ENCODE peak calls at places on chromosomes 4 and X, in eight cellular contexts. N is astrocyte of the hippocampus, O is left ventricle myocardium inferior, A is GM19239, K is NCI-H2081, I is naive B cell, V is HCEC 1CT, X is SHP77. G is an unnamed sample.

GRCh38 chrX:41275661-41276609 is 58.0 kb upstream of the DDX3X start:
- DNase-seq in N (peak; percentile 76), O (peak; percentile 58), A (peak; percentile 46), K (peak; percentile 62), I (peak; percentile 27), V (peak; percentile 52), X (peak; percentile 28), G (peak; percentile 64)

GRCh38 chr4:164383187-164384181 is 370.4 kb upstream of the SMIM31 start:
- DNase-seq in N (peak; percentile 95), O (no peak), A (no peak), K (peak; percentile 63), I (no peak), V (no peak), X (no peak), G (peak; percentile 50)

GRCh38 chr4:37685726-37686372 is 327 bp downstream of the RELL1 start:
- DNase-seq in N (no peak), O (peak; percentile 58), A (no peak), K (peak; percentile 44), I (peak; percentile 44), V (peak; percentile 19), X (no peak), G (no peak)

GRCh38 chrX:39816871-39817731 is 280.7 kb downstream of the BCOR start:
- DNase-seq in N (no peak), O (no peak), A (no peak), K (no peak), I (no peak), V (peak; percentile 22), X (no peak), G (peak; percentile 76)

GRCh38 chr4:74640111-74640903 is 154.0 kb downstream of the BTC start:
- DNase-seq in N (peak; percentile 81), O (no peak), A (no peak), K (no peak), I (no peak), V (peak; percentile 71), X (no peak), G (no peak)

GRCh38 chrX:145620666-145621065 is 197.0 kb upstream of the SLITRK2 start:
- DNase-seq in N (no peak), O (no peak), A (no peak), K (no peak), I (no peak), V (no peak), X (no peak), G (no peak)

GRCh38 chrX:623599-624323 is 6.8 kb upstream of the SHOX start:
- DNase-seq in N (no peak), O (no peak), A (no peak), K (no peak), I (no peak), V (no peak), X (no peak), G (peak; percentile 28)

GRCh38 chrX:29962061-29962460 is 253.3 kb upstream of the MAGEB2 start:
- DNase-seq in N (no peak), O (no peak), A (no peak), K (no peak), I (no peak), V (no peak), X (no peak), G (no peak)

GRCh38 chr4:97279410-97279809 is 863.9 kb downstream of the STPG2 start:
- DNase-seq in N (no peak), O (no peak), A (no peak), K (no peak), I (no peak), V (no peak), X (no peak), G (no peak)

GRCh38 chrX:116204947-116205346 is 34.4 kb downstream of the AGTR2 start:
- DNase-seq in N (peak; percentile 26), O (no peak), A (no peak), K (peak; percentile 54), I (no peak), V (peak; percentile 1), X (no peak), G (no peak)

GRCh38 chr4:185405296-185405999 is 8.8 kb downstream of the ANKRD37 start:
- DNase-seq in N (no peak), O (no peak), A (no peak), K (no peak), I (no peak), V (no peak), X (no peak), G (no peak)

GRCh38 chr4:127503111-127503510 is 129.6 kb upstream of the INTU start:
- DNase-seq in N (peak; percentile 69), O (no peak), A (no peak), K (no peak), I (no peak), V (peak; percentile 43), X (no peak), G (no peak)

GRCh38 chr4:168451744-168452394 is 28.4 kb downstream of the DDX60L start:
- DNase-seq in N (peak; percentile 61), O (no peak), A (no peak), K (no peak), I (no peak), V (peak; percentile 63), X (no peak), G (no peak)

GRCh38 chrX:1466971-1467561 is 14.4 kb upstream of the ASMTL start:
- DNase-seq in N (no peak), O (no peak), A (peak; percentile 84), K (no peak), I (peak; percentile 82), V (no peak), X (no peak), G (no peak)

GRCh38 chrX:54182194-54182863 is 725 bp downstream of the FAM120C start:
- DNase-seq in N (peak; percentile 47), O (peak; percentile 55), A (peak; percentile 31), K (peak; percentile 65), I (peak; percentile 48), V (peak; percentile 33), X (peak; percentile 62), G (peak; percentile 79)

GRCh38 chrX:45515262-45516215 is 314.9 kb upstream of the DIPK2B start:
- DNase-seq in N (peak; percentile 78), O (no peak), A (no peak), K (peak; percentile 53), I (peak; percentile 16), V (peak; percentile 94), X (no peak), G (peak; percentile 66)